ENCODE peak calls at places on chromosomes 2 and 18, in ten cellular contexts. F is MM.1S; Z is activated gamma-delta T cell treated with anti-CD3 and anti-CD28 coated beads, Interleukin-2, amount 50 U/mL, for 16 hours; W is prostate gland; R is RKO; N is cardiac septum; B is smooth muscle cell of the brain vasculature; A is foreskin fibroblast; P is OCI-LY7; I is cardiac muscle cell. K is an unnamed sample.

GRCh38 chr2:209808521-209808920 is 36.9 kb downstream of the UNC80 start:
- DNase-seq in F (no peak), Z (no peak), W (no peak), R (no peak), N (no peak), B (no peak), A (no peak), P (no peak), I (no peak), K (no peak)

GRCh38 chr2:98948956-98949739 is 13.1 kb upstream of the CRACDL start:
- DNase-seq in F (no peak), Z (no peak), W (no peak), R (no peak), N (no peak), B (no peak), A (no peak), P (no peak), I (no peak), K (no peak)

GRCh38 chr2:134372141-134372540 is 118.3 kb downstream of the MGAT5 start:
- DNase-seq in F (no peak), Z (no peak), W (no peak), R (no peak), N (no peak), B (no peak), A (peak; percentile 51), P (no peak), I (peak; percentile 32), K (no peak)

GRCh38 chr2:236745420-236746210 is 176.0 kb downstream of the ACKR3 start:
- DNase-seq in F (no peak), Z (no peak), W (peak; percentile 65), R (peak; percentile 9), N (no peak), B (no peak), A (peak; percentile 80), P (no peak), I (peak; percentile 75), K (peak; percentile 65)

GRCh38 chr2:217220228-217221013 is 360.6 kb upstream of the TNP1 start:
- DNase-seq in F (no peak), Z (no peak), W (peak; percentile 7), R (no peak), N (no peak), B (peak; percentile 45), A (peak; percentile 56), P (no peak), I (peak; percentile 66), K (peak; percentile 21)

GRCh38 chr2:187586091-187586632 is 31.9 kb upstream of the TFPI start:
- DNase-seq in F (peak; percentile 94), Z (no peak), W (no peak), R (no peak), N (no peak), B (no peak), A (peak; percentile 43), P (peak; percentile 2), I (peak; percentile 87), K (peak; percentile 48)

GRCh38 chr2:237165405-237166276 is 80.0 kb downstream of the COPS8 start:
- DNase-seq in F (no peak), Z (no peak), W (no peak), R (peak; percentile 9), N (no peak), B (no peak), A (peak; percentile 75), P (no peak), I (peak; percentile 67), K (no peak)

GRCh38 chr2:215931256-215931903 is 82.0 kb downstream of the MREG start:
- DNase-seq in F (peak; percentile 63), Z (peak; percentile 24), W (peak; percentile 46), R (peak; percentile 69), N (no peak), B (peak; percentile 67), A (peak; percentile 89), P (peak; percentile 71), I (peak; percentile 90), K (peak; percentile 65)

GRCh38 chr2:69667805-69668382 is 24.4 kb upstream of the AAK1 start:
- DNase-seq in F (no peak), Z (no peak), W (peak; percentile 54), R (no peak), N (no peak), B (no peak), A (peak; percentile 19), P (no peak), I (no peak), K (no peak)

GRCh38 chr18:48345596-48345995 is 63.6 kb downstream of the ZBTB7C start:
- DNase-seq in F (no peak), Z (no peak), W (no peak), R (peak; percentile 28), N (peak; percentile 74), B (no peak), A (peak; percentile 59), P (no peak), I (peak; percentile 37), K (no peak)

GRCh38 chr2:105950521-105951389 is 206.0 kb downstream of the NCK2 start:
- DNase-seq in F (no peak), Z (no peak), W (no peak), R (no peak), N (no peak), B (no peak), A (peak; percentile 14), P (no peak), I (no peak), K (no peak)

GRCh38 chr18:55018602-55019001 is 59.3 kb upstream of the CCDC68 start:
- DNase-seq in F (no peak), Z (no peak), W (no peak), R (peak; percentile 37), N (no peak), B (peak; percentile 0), A (peak; percentile 77), P (no peak), I (peak; percentile 75), K (peak; percentile 36)

GRCh38 chr2:196537311-196537710 is 102.2 kb upstream of the CCDC150 start:
- DNase-seq in F (no peak), Z (no peak), W (no peak), R (no peak), N (no peak), B (no peak), A (peak; percentile 11), P (no peak), I (no peak), K (no peak)

GRCh38 chr2:176110975-176111663 is 4.0 kb downstream of the HOXD11 start:
- DNase-seq in F (peak; percentile 34), Z (no peak), W (no peak), R (peak; percentile 52), N (no peak), B (no peak), A (no peak), P (peak; percentile 36), I (peak; percentile 57), K (no peak)

GRCh38 chr2:24734741-24735140 is 58.5 kb downstream of the PTRHD1 start:
- DNase-seq in F (no peak), Z (no peak), W (no peak), R (no peak), N (no peak), B (no peak), A (no peak), P (no peak), I (no peak), K (no peak)

GRCh38 chr2:213834746-213835145 is 550.5 kb downstream of the SPAG16 start:
- DNase-seq in F (no peak), Z (no peak), W (no peak), R (no peak), N (no peak), B (no peak), A (peak; percentile 67), P (no peak), I (peak; percentile 53), K (peak; percentile 87)

GRCh38 chr2:30226144-30227032 is 4.9 kb upstream of the LBH start:
- DNase-seq in F (no peak), Z (no peak), W (no peak), R (no peak), N (no peak), B (no peak), A (no peak), P (no peak), I (peak; percentile 90), K (no peak)

GRCh38 chr2:160156665-160157064 is 43.4 kb downstream of the ITGB6 start:
- DNase-seq in F (no peak), Z (no peak), W (no peak), R (peak; percentile 41), N (no peak), B (no peak), A (peak; percentile 76), P (no peak), I (peak; percentile 72), K (peak; percentile 26)

GRCh38 chr2:47004905-47005495 is 89.4 kb upstream of the MCFD2 start:
- DNase-seq in F (no peak), Z (no peak), W (no peak), R (no peak), N (no peak), B (no peak), A (no peak), P (no peak), I (no peak), K (no peak)

GRCh38 chr2:17672583-17673317 is 80.9 kb downstream of the SMC6 start:
- DNase-seq in F (no peak), Z (no peak), W (no peak), R (peak; percentile 93), N (no peak), B (no peak), A (peak; percentile 70), P (no peak), I (peak; percentile 21), K (peak; percentile 43)

GRCh38 chr18:73118121-73118816 is 250.5 kb upstream of the NETO1 start:
- DNase-seq in F (no peak), Z (no peak), W (no peak), R (no peak), N (no peak), B (no peak), A (peak; percentile 51), P (no peak), I (no peak), K (peak; percentile 71)

GRCh38 chr2:68824831-68825230 is 46.4 kb downstream of the BMP10 start:
- DNase-seq in F (no peak), Z (no peak), W (no peak), R (no peak), N (no peak), B (no peak), A (peak; percentile 80), P (no peak), I (peak; percentile 80), K (peak; percentile 48)

K was measured in fibroblast of gingiva.